ENCODE peak calls at places on chromosomes 16 and 17, in eight cellular contexts. L is Kasumi-1; W is aorta; J is amniotic stem cell; K is RWPE1; O is cardiac muscle cell; I is amygdala; T is activated naive CD4-positive, alpha-beta T cell treated with anti-CD3 and anti-CD28 coated beads, Interleukin-2, amount 50 U/mL, for 16 hours. P is an unnamed sample.

GRCh38 chr16:68642436-68643064 is 2.6 kb upstream of the CDH3 start:
- DNase-seq in L (no peak), W (no peak), J (no peak), K (no peak), O (peak; percentile 77), I (no peak), T (no peak), P (no peak)

GRCh38 chr16:68478526-68479249 is 30.4 kb upstream of the SMPD3 start:
- DNase-seq in L (peak; percentile 39), W (no peak), J (no peak), K (no peak), O (peak; percentile 27), I (no peak), T (no peak), P (no peak)

GRCh38 chr16:22671301-22672076 is 142.5 kb upstream of the HS3ST2 start:
- DNase-seq in L (no peak), W (no peak), J (no peak), K (no peak), O (no peak), I (no peak), T (no peak), P (no peak)

GRCh38 chr17:73271078-73271477 is 9.4 kb upstream of the CPSF4L start:
- DNase-seq in L (no peak), W (no peak), J (no peak), K (no peak), O (no peak), I (no peak), T (no peak), P (no peak)

GRCh38 chr16:57863434-57864160 is 61.3 kb upstream of the KIFC3 start:
- DNase-seq in L (peak; percentile 59), W (peak; percentile 82), J (peak; percentile 65), K (peak; percentile 79), O (peak; percentile 72), I (peak; percentile 54), T (no peak), P (peak; percentile 82)

GRCh38 chr17:66727634-66728570 is 107.0 kb upstream of the CACNG5 start:
- DNase-seq in L (peak; percentile 96), W (no peak), J (no peak), K (peak; percentile 68), O (peak; percentile 73), I (peak; percentile 69), T (peak; percentile 53), P (peak; percentile 54)

GRCh38 chr16:57299719-57300386 is 15.4 kb upstream of the PLLP start:
- DNase-seq in L (peak; percentile 89), W (peak; percentile 93), J (peak; percentile 98), K (peak; percentile 87), O (peak; percentile 87), I (peak; percentile 81), T (peak; percentile 82), P (peak; percentile 98)

GRCh38 chr17:3011891-3012290 is 51.5 kb downstream of the OR1D5 start:
- DNase-seq in L (no peak), W (peak; percentile 50), J (no peak), K (no peak), O (no peak), I (no peak), T (no peak), P (no peak)

GRCh38 chr17:19464033-19465026 is 53.3 kb downstream of the RNF112 start:
- DNase-seq in L (no peak), W (no peak), J (no peak), K (no peak), O (no peak), I (peak; percentile 48), T (no peak), P (no peak)

GRCh38 chr16:57866529-57866918 is 64.2 kb upstream of the KIFC3 start:
- DNase-seq in L (no peak), W (no peak), J (no peak), K (no peak), O (no peak), I (no peak), T (no peak), P (no peak)

GRCh38 chr17:18002171-18002570 is 29.5 kb downstream of the DRC3 start:
- DNase-seq in L (no peak), W (no peak), J (no peak), K (no peak), O (no peak), I (no peak), T (no peak), P (no peak)

GRCh38 chr17:70968302-70968701 is 799.0 kb downstream of the KCNJ2 start:
- DNase-seq in L (no peak), W (no peak), J (no peak), K (peak; percentile 1), O (no peak), I (no peak), T (no peak), P (no peak)

GRCh38 chr17:78714534-78714933 is 67.5 kb downstream of the CYTH1 start:
- DNase-seq in L (no peak), W (no peak), J (no peak), K (no peak), O (no peak), I (no peak), T (no peak), P (no peak)

GRCh38 chr16:89909777-89910716 is 8.6 kb upstream of the MC1R start:
- DNase-seq in L (peak; percentile 64), W (peak; percentile 91), J (no peak), K (peak; percentile 63), O (peak; percentile 75), I (peak; percentile 80), T (peak; percentile 74), P (peak; percentile 78)

GRCh38 chr17:45851873-45852272 is 7.2 kb downstream of the SPPL2C start:
- DNase-seq in L (no peak), W (no peak), J (no peak), K (no peak), O (no peak), I (no peak), T (no peak), P (no peak)

GRCh38 chr17:8832711-8833352 is 33.7 kb upstream of the MFSD6L start:
- DNase-seq in L (no peak), W (no peak), J (no peak), K (no peak), O (peak; percentile 46), I (no peak), T (peak; percentile 20), P (peak; percentile 6)

GRCh38 chr17:65029605-65030308 is 26.8 kb downstream of the GNA13 start:
- DNase-seq in L (peak; percentile 88), W (no peak), J (no peak), K (no peak), O (no peak), I (no peak), T (no peak), P (no peak)

GRCh38 chr16:89117975-89118289 is 24.3 kb downstream of the ACSF3 start:
- DNase-seq in L (no peak), W (no peak), J (no peak), K (no peak), O (no peak), I (no peak), T (no peak), P (no peak)

GRCh38 chr16:14289692-14290340 is 218.7 kb downstream of the MRTFB start:
- DNase-seq in L (peak; percentile 30), W (peak; percentile 44), J (no peak), K (peak; percentile 32), O (peak; percentile 30), I (no peak), T (peak; percentile 37), P (no peak)

GRCh38 chr16:50153648-50154368 is 702 bp downstream of the TENT4B start:
- DNase-seq in L (no peak), W (peak; percentile 82), J (no peak), K (peak; percentile 11), O (peak; percentile 37), I (no peak), T (no peak), P (no peak)

GRCh38 chr17:71438631-71439146 is 682.1 kb upstream of the SOX9 start:
- DNase-seq in L (no peak), W (no peak), J (peak; percentile 86), K (peak; percentile 68), O (peak; percentile 10), I (no peak), T (no peak), P (peak; percentile 78)

GRCh38 chr17:66904760-66905637 is 59.5 kb upstream of the CACNG4 start:
- DNase-seq in L (no peak), W (no peak), J (no peak), K (peak; percentile 71), O (peak; percentile 67), I (no peak), T (no peak), P (peak; percentile 60)

GRCh38 chr17:1709971-1710806 is at the start of gene TLCD2:
- DNase-seq in L (no peak), W (peak; percentile 93), J (no peak), K (peak; percentile 77), O (peak; percentile 77), I (no peak), T (no peak), P (peak; percentile 71)

GRCh38 chr17:44416558-44417289 is 27.3 kb upstream of the ITGA2B start:
- DNase-seq in L (no peak), W (no peak), J (no peak), K (no peak), O (no peak), I (no peak), T (no peak), P (no peak)

GRCh38 chr16:66751992-66752322 is 548 bp upstream of the DYNC1LI2 start:
- DNase-seq in L (no peak), W (no peak), J (no peak), K (no peak), O (no peak), I (no peak), T (no peak), P (no peak)

GRCh38 chr17:67733371-67733770 is 15.6 kb downstream of the NOL11 start:
- DNase-seq in L (no peak), W (no peak), J (no peak), K (no peak), O (no peak), I (no peak), T (no peak), P (no peak)

GRCh38 chr17:70848785-70849184 is 679.5 kb downstream of the KCNJ2 start:
- DNase-seq in L (no peak), W (no peak), J (no peak), K (peak; percentile 2), O (no peak), I (no peak), T (no peak), P (no peak)

GRCh38 chr17:5508855-5509254 is 22.5 kb downstream of the MIS12 start:
- DNase-seq in L (no peak), W (no peak), J (peak; percentile 27), K (no peak), O (peak; percentile 38), I (peak; percentile 13), T (no peak), P (no peak)

GRCh38 chr16:88306860-88307545 is 75.8 kb upstream of the ZNF469 start:
- DNase-seq in L (no peak), W (peak; percentile 62), J (peak; percentile 82), K (no peak), O (no peak), I (no peak), T (no peak), P (no peak)

GRCh38 chr16:50675686-50676610 is 5.2 kb downstream of the SNX20 start:
- DNase-seq in L (no peak), W (peak; percentile 61), J (no peak), K (no peak), O (no peak), I (no peak), T (no peak), P (no peak)

P was measured in NCI-H460.